ENCODE peak calls at places on chromosome 3, in ten cellular contexts. S is foreskin fibroblast, Q is AG09319, W is AG10803, H is osteocyte, Y is retinal pigment epithelial cell, N is spleen, O is glutamatergic neuron, G is activated B cell treated with CpG ODN at 0.5 μM for 24 hours, M is Panc1. L is an unnamed sample.

GRCh38 chr3:160112996-160113395 is 112.2 kb upstream of the C3orf80 start:
- DNase-seq in W (no peak), Y (no peak), H (no peak), S (no peak), O (no peak), M (no peak), N (no peak), G (no peak), Q (no peak), L (no peak)

GRCh38 chr3:111076732-111077131 is 5.1 kb downstream of the NECTIN3 start:
- DNase-seq in H (no peak), S (no peak), N (no peak), W (no peak), Q (no peak), G (no peak), Y (no peak), M (no peak), O (peak), L (no peak)

GRCh38 chr3:73674280-73674679 is 49.5 kb upstream of the PDZRN3 start:
- DNase-seq in Y (no peak), W (peak), N (no peak), M (no peak), H (no peak), Q (no peak), O (no peak), S (peak), G (no peak), L (no peak)

GRCh38 chr3:183825380-183826161 is at the start of gene MAP6D1:
- DNase-seq in N (peak), W (peak), H (peak), G (peak), O (peak), S (peak), Q (peak), M (no peak), Y (no peak), L (peak)

GRCh38 chr3:38000965-38001455 is 10.4 kb downstream of the VILL start:
- DNase-seq in Q (no peak), Y (no peak), O (no peak), W (no peak), H (no peak), N (peak), G (peak), M (no peak), S (no peak), L (no peak)

GRCh38 chr3:31941230-31941632 is 39.8 kb downstream of the OSBPL10 start:
- DNase-seq in N (no peak), O (no peak), H (no peak), Q (no peak), M (no peak), Y (peak), G (no peak), S (no peak), W (no peak), L (no peak)

GRCh38 chr3:127690823-127691452 is 18.2 kb downstream of the ABTB1 start:
- DNase-seq in O (peak), H (no peak), Q (no peak), Y (no peak), N (peak), M (no peak), G (no peak), W (peak), S (peak), L (no peak)

GRCh38 chr3:44992555-44993470 is 16.8 kb downstream of the EXOSC7 start:
- DNase-seq in N (no peak), Q (no peak), G (no peak), M (no peak), W (no peak), Y (no peak), S (peak), O (peak), H (no peak), L (no peak)

GRCh38 chr3:186705882-186706780 is 11.0 kb upstream of the KNG1 start:
- DNase-seq in H (no peak), M (no peak), G (no peak), W (no peak), Q (no peak), N (no peak), Y (no peak), O (no peak), S (no peak), L (no peak)

GRCh38 chr3:13416002-13416793 is 3.9 kb downstream of the NUP210 start:
- DNase-seq in N (no peak), H (no peak), W (no peak), O (peak), G (no peak), S (no peak), M (no peak), Y (no peak), Q (no peak), L (peak)

GRCh38 chr3:148758303-148758884 is 60.7 kb downstream of the AGTR1 start:
- DNase-seq in O (no peak), N (no peak), H (no peak), G (no peak), Q (no peak), Y (peak), W (peak), M (no peak), S (peak), L (no peak)

GRCh38 chr3:142947799-142948575 is 15.5 kb downstream of the PAQR9 start:
- DNase-seq in N (no peak), M (no peak), Q (no peak), S (peak), W (no peak), Y (no peak), G (no peak), O (no peak), H (no peak), L (no peak)

GRCh38 chr3:115245437-115245836 is 98.3 kb upstream of the ZBTB20 start:
- DNase-seq in O (no peak), W (peak), M (no peak), Y (peak), S (peak), G (no peak), H (no peak), Q (peak), N (no peak), L (no peak)

GRCh38 chr3:186589856-186590579 is 19.5 kb downstream of the DNAJB11 start:
- DNase-seq in Q (no peak), W (peak), H (no peak), S (peak), O (no peak), G (no peak), M (no peak), N (no peak), Y (no peak), L (no peak)

GRCh38 chr3:14519406-14519805 is 20.7 kb downstream of the GRIP2 start:
- DNase-seq in O (peak), M (no peak), W (no peak), G (no peak), Q (no peak), N (no peak), Y (no peak), S (no peak), H (no peak), L (no peak)

GRCh38 chr3:129888739-129889138 is 4.8 kb downstream of the TMCC1 start:
- DNase-seq in G (no peak), O (no peak), W (peak), H (no peak), Q (peak), M (peak), N (no peak), Y (no peak), S (peak), L (no peak)

GRCh38 chr3:148184798-148185197 is 512.9 kb upstream of the AGTR1 start:
- DNase-seq in S (no peak), Y (no peak), G (no peak), O (no peak), W (no peak), M (no peak), H (no peak), N (no peak), Q (no peak), L (no peak)

GRCh38 chr3:165389653-165390052 is 193.5 kb upstream of the SLITRK3 start:
- DNase-seq in M (no peak), W (no peak), H (no peak), S (no peak), Q (no peak), O (no peak), Y (no peak), G (no peak), N (no peak), L (no peak)

GRCh38 chr3:146679191-146679590 is 74.0 kb upstream of the PLSCR5 start:
- DNase-seq in W (no peak), M (no peak), H (no peak), S (no peak), G (no peak), Y (no peak), O (no peak), Q (no peak), N (no peak), L (no peak)

GRCh38 chr3:177744873-177745646 is 547.8 kb upstream of the TBL1XR1 start:
- DNase-seq in M (no peak), H (no peak), W (no peak), S (peak), N (no peak), Q (no peak), O (no peak), G (no peak), Y (no peak), L (no peak)

GRCh38 chr3:36729204-36730056 is 34.9 kb downstream of the DCLK3 start:
- DNase-seq in G (no peak), Q (peak), M (peak), O (no peak), H (no peak), Y (no peak), S (peak), N (no peak), W (peak), L (peak)

GRCh38 chr3:198079771-198080520 is 119.9 kb downstream of the LMLN start:
- DNase-seq in O (peak), H (no peak), Y (no peak), M (no peak), Q (no peak), W (no peak), S (peak), G (no peak), N (no peak), L (peak)

GRCh38 chr3:118714800-118715199 is 319.8 kb downstream of the IGSF11 start:
- DNase-seq in N (no peak), H (no peak), Y (no peak), S (no peak), W (no peak), Q (no peak), G (no peak), O (no peak), M (no peak), L (no peak)

GRCh38 chr3:133135303-133135702 is 97.1 kb downstream of the TMEM108 start:
- DNase-seq in Q (no peak), W (no peak), O (peak), N (no peak), S (no peak), Y (no peak), H (no peak), G (no peak), M (no peak), L (no peak)

GRCh38 chr3:56219894-56220805 is 248.1 kb downstream of the ERC2 start:
- DNase-seq in M (no peak), S (peak), Q (no peak), N (no peak), O (no peak), H (no peak), G (no peak), W (no peak), Y (peak), L (no peak)

GRCh38 chr3:60081381-60082095 is 1031.7 kb upstream of the CFAP20DC start:
- DNase-seq in Q (no peak), S (no peak), M (no peak), G (no peak), Y (no peak), H (no peak), N (no peak), W (no peak), O (no peak), L (no peak)

DNA sequence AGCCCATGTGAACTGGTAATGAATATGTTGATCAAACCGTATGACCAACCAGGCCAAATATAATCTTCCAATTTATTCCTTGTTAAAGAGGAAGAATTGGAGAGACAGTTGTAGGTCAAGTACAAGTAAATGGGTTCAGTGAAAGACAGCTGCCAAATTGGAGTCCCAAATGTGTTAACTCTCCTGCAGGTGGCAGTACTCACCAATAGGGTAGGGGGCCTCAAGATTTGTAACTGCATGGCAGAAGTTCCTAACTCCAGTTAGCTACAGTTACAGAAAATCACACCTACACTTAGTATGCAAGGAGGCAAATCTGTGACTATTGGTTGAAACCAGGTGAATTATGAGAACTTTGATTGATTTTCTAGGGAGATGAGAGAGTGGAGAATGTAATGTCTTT is 278.0 kb downstream of the ZBBX start:
- DNase-seq in W (no peak), O (no peak), M (no peak), N (no peak), H (no peak), S (no peak), Q (no peak), Y (no peak), G (no peak), L (no peak)
- TF ChIP-seq CTCF in W (no peak), O (peak), M (no peak), N (peak), H (no peak), S (no peak), Q (no peak), Y (peak), G (no peak), L (no peak)

DNA sequence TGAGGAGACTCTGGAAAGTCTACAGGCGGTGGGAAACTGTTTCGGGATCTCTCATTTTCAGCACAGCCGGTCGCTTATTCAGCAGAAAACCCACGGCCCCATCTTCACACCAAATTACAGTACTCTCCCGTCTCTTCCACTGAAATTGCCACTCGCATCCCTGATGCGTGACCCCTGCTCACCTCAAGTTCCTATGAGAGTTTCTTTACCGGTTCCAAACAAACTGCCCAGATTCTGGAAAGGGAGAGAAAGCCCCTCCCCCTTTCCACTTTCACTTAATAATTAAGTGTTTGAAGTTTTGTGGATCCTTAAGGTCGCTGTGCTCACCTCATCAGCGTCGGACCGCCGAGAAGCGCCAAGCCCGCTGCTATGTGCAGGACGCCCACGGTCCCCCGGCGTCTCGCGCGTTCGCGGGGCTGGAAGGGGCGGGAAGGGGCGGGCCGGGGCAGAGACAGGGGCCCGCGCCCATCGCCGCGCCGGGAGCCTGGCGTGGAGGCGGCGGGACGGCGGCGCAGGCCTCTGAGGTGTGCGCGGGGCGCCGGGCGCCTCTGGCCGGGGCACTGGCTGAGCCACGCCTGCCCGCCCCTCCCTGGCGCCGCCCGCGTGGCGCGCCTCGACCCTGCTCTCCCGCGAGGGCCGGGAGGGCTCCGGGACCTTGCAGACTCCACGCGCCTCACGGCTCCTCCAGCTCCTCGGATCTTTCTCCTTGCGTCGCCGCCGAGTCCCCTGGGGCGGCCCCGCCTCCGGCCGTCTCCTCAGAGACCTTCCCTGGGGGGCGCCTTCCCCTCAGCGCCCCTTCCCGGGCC is at the start of gene GPR156:
- DNase-seq in N (no peak), M (no peak), O (peak), S (peak), W (peak), H (no peak), G (no peak), Q (no peak), Y (no peak), L (peak)
- TF ChIP-seq CTCF in N (no peak), M (no peak), O (no peak), S (no peak), W (no peak), H (peak), G (no peak), Q (no peak), Y (no peak), L (no peak)

DNA sequence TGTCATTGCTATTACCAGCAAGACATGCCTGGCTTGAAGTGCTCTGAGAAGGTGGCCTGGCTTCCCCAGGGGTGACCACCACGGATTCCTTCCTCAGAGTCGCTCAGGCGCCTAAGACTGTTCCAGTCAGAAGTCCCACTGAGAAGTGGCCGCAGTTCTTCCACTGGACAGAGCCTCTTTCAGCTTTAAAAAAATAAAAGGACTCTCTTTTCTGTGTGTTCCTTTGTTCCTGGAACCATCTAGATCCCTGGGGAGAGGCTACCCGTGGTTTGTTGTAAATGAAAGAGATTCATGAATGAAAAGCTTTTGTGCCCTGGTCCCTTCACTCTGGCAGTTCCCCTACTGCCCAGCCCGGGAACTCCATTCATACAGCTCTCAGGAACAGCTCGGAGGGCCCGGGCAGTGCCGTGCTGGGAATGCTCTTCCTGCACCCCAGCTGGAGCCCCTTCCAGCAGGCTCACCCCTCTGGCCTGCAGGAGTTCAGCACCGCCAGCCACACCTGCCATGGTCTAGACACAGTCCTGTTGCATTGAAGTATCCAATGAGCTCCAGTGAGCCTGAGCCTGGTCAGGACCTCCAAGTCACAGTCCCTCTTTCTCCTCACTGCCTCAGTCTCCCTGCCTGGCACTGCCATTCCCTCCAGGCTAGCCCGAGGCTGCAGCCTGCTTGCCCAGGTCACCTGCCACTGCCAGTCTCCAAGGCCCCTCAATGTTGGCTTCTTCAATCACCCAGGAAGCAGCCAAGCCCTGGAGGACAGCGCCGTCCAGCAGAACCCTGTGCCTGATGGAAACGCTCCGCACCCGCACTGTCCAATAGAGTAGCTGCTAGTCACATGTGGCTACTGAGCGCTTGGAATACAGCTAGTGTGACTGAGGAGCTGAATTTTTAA is 75.4 kb downstream of the XXYLT1 start:
- DNase-seq in W (no peak), G (no peak), M (no peak), H (no peak), O (peak), Y (no peak), S (no peak), Q (no peak), N (no peak), L (no peak)
- TF ChIP-seq CTCF in W (no peak), G (no peak), M (peak), H (peak), O (peak), Y (no peak), S (no peak), Q (no peak), N (no peak), L (no peak)

DNA sequence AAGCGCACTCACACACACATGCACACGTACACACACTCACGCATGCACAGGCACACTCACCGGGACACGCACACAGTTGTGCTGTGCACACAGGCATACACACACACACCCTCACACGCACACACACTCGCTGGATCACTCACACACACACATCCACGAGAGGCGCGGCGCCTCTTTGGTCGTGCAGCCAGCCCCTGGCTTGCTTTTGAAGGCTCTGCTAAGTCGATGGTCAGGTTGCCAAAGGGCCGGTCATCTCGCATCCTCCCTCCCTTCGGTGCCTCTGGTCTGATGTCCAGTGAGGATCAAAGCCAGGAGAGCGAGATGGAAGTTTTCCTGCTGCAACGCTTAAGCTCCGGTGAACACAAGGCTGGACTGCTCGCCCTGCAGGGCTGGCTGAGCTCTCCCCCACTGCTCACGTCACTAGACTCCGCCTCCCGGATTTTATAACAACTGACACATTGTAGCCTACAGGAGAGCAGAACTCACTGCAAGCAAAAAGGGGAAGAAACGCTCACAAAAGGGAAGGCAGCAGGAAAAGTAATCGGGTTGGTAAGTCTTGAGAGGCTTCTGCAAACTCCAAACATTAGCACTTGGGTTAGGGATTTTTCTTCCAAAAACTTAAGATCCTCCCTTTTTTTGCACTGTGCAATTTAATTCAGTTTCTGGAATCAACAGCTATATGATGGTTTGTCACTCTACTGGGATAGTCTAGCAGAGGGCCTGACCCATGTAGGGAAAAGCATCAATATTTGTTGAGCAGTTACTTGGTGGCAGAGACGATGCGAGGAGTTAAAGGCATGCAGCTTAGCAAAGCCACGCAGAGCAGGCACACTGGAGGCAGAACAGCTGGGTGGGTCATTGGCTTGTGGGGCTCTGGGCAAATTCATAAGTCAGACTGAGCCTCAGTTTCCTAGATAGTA is at the start of gene SRGAP3:
- DNase-seq in O (peak), H (peak), W (peak), N (peak), Q (peak), S (peak), M (no peak), G (peak), Y (peak), L (peak)
- TF ChIP-seq CTCF in O (peak), H (peak), W (peak), N (peak), Q (peak), S (peak), M (no peak), G (no peak), Y (no peak), L (no peak)

DNA sequence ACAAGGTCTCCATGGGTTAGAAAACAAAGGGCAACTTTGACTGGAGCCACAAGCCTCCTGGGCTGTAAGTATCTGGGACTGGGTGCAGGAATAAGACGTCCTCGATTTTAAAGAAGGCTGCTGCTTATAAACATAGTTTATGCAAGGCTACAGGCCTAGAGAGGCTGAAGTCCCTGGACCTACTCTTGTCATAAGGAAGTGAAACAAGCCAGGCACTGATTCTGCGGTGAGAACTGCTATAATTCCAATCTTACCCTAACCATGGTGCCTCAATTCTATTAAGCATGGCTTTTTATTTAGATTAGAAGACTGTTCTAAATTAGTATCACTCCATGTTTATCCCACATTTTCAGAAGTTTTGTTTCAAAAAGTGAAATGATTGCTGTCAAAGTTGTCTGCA is 777.6 kb downstream of the PLOD2 start:
- DNase-seq in G (no peak), M (no peak), Y (no peak), N (no peak), H (no peak), Q (no peak), S (no peak), O (no peak), W (no peak), L (no peak)
- TF ChIP-seq CTCF in G (no peak), M (no peak), Y (no peak), N (no peak), H (no peak), Q (no peak), S (no peak), O (no peak), W (no peak), L (no peak)

L was measured in GM13976.